ENCODE peak calls at places on chromosomes 2 and 18, in ten cellular contexts. N is AG09319, C is A549, R is foreskin fibroblast, J is fibroblast of mammary gland, Q is fibroblast of the aortic adventitia, P is Peyer's patch, Y is left lung, M is tibial nerve, U is astrocyte of the cerebellum. E is an unnamed sample.

GRCh38 chr18:79939096-79939495 is 12.4 kb downstream of the SLC66A2 start:
- DNase-seq in N (no peak), C (no peak), R (no peak), J (no peak), Q (no peak), P (no peak), Y (no peak), M (no peak), U (no peak), E (no peak)

GRCh38 chr2:237774811-237775553 is 23.6 kb upstream of the RBM44 start:
- DNase-seq in N (no peak), C (peak), R (peak), J (peak), Q (peak), P (peak), Y (no peak), M (no peak), U (peak), E (peak)

GRCh38 chr2:218074031-218074430 is 5.0 kb downstream of the RUFY4 start:
- DNase-seq in N (no peak), C (peak), R (peak), J (no peak), Q (no peak), P (no peak), Y (peak), M (no peak), U (no peak), E (no peak)

GRCh38 chr2:229164545-229165249 is 106.4 kb downstream of the PID1 start:
- DNase-seq in N (no peak), C (no peak), R (peak), J (peak), Q (peak), P (no peak), Y (no peak), M (no peak), U (no peak), E (peak)

GRCh38 chr2:39377226-39377939 is 59.7 kb downstream of the MAP4K3 start:
- DNase-seq in N (no peak), C (no peak), R (no peak), J (no peak), Q (no peak), P (no peak), Y (no peak), M (no peak), U (no peak), E (no peak)

GRCh38 chr18:55925772-55926171 is 337.8 kb upstream of the TCF4 start:
- DNase-seq in N (no peak), C (no peak), R (peak), J (peak), Q (no peak), P (no peak), Y (no peak), M (no peak), U (no peak), E (no peak)

GRCh38 chr2:10048501-10049171 is 5.3 kb downstream of the KLF11 start:
- DNase-seq in N (peak), C (peak), R (peak), J (peak), Q (peak), P (no peak), Y (peak), M (no peak), U (peak), E (peak)

GRCh38 chr2:202060218-202060617 is 12.8 kb upstream of the KIAA2012 start:
- DNase-seq in N (no peak), C (no peak), R (no peak), J (no peak), Q (no peak), P (no peak), Y (no peak), M (no peak), U (no peak), E (no peak)

GRCh38 chr2:20326163-20326780 is 24.4 kb downstream of the PUM2 start:
- DNase-seq in N (peak), C (peak), R (peak), J (peak), Q (peak), P (no peak), Y (no peak), M (no peak), U (peak), E (peak)

GRCh38 chr2:84126084-84126483 is 333.0 kb downstream of the SUCLG1 start:
- DNase-seq in N (no peak), C (no peak), R (no peak), J (no peak), Q (no peak), P (no peak), Y (no peak), M (no peak), U (no peak), E (no peak)

GRCh38 chr18:12883003-12883683 is 894 bp downstream of the PTPN2 start:
- DNase-seq in N (no peak), C (no peak), R (no peak), J (no peak), Q (no peak), P (peak), Y (no peak), M (no peak), U (no peak), E (no peak)

GRCh38 chr18:74831571-74832250 is 234.0 kb downstream of the ZNF407 start:
- DNase-seq in N (no peak), C (no peak), R (no peak), J (peak), Q (no peak), P (no peak), Y (peak), M (no peak), U (no peak), E (peak)

GRCh38 chr2:227450921-227451654 is 20.9 kb upstream of the AGFG1 start:
- DNase-seq in N (no peak), C (peak), R (peak), J (peak), Q (peak), P (no peak), Y (no peak), M (no peak), U (no peak), E (no peak)

GRCh38 chr2:25076749-25077148 is 34.9 kb downstream of the EFR3B start:
- DNase-seq in N (no peak), C (no peak), R (no peak), J (peak), Q (no peak), P (no peak), Y (no peak), M (no peak), U (no peak), E (no peak)

GRCh38 chr2:97781981-97782380 is 68.6 kb downstream of the ZAP70 start:
- DNase-seq in N (no peak), C (no peak), R (no peak), J (no peak), Q (no peak), P (no peak), Y (no peak), M (no peak), U (no peak), E (no peak)

GRCh38 chr2:72901426-72901825 is 14.2 kb downstream of the SPR start:
- DNase-seq in N (no peak), C (no peak), R (no peak), J (no peak), Q (no peak), P (no peak), Y (no peak), M (no peak), U (no peak), E (no peak)

GRCh38 chr2:23685706-23686105 is 241.2 kb downstream of the ATAD2B start:
- DNase-seq in N (no peak), C (no peak), R (no peak), J (no peak), Q (no peak), P (no peak), Y (peak), M (no peak), U (no peak), E (no peak)

GRCh38 chr2:232668805-232669444 is 28.2 kb upstream of the GIGYF2 start:
- DNase-seq in N (no peak), C (peak), R (peak), J (peak), Q (peak), P (no peak), Y (no peak), M (no peak), U (peak), E (peak)

GRCh38 chr2:149028377-149028776 is 10.1 kb upstream of the LYPD6B start:
- DNase-seq in N (no peak), C (no peak), R (no peak), J (no peak), Q (no peak), P (no peak), Y (no peak), M (no peak), U (no peak), E (no peak)

GRCh38 chr2:238999290-238999741 is 151.4 kb downstream of the TWIST2 start:
- DNase-seq in N (no peak), C (no peak), R (no peak), J (peak), Q (no peak), P (no peak), Y (no peak), M (no peak), U (no peak), E (no peak)

GRCh38 chr2:74876081-74876886 is 42.4 kb downstream of the HK2 start:
- DNase-seq in N (peak), C (peak), R (peak), J (peak), Q (peak), P (no peak), Y (no peak), M (no peak), U (no peak), E (peak)

GRCh38 chr2:127465258-127465657 is 47.0 kb downstream of the PROC start:
- DNase-seq in N (no peak), C (no peak), R (no peak), J (no peak), Q (no peak), P (no peak), Y (no peak), M (no peak), U (no peak), E (no peak)

GRCh38 chr2:168600970-168601369 is 144.9 kb downstream of the CERS6 start:
- DNase-seq in N (no peak), C (no peak), R (no peak), J (no peak), Q (no peak), P (no peak), Y (no peak), M (no peak), U (no peak), E (no peak)

GRCh38 chr2:168604252-168604651 is 148.2 kb downstream of the CERS6 start:
- DNase-seq in N (no peak), C (no peak), R (no peak), J (peak), Q (no peak), P (no peak), Y (no peak), M (no peak), U (no peak), E (no peak)

GRCh38 chr2:168603439-168603961 is 147.4 kb downstream of the CERS6 start:
- DNase-seq in N (no peak), C (no peak), R (peak), J (peak), Q (peak), P (no peak), Y (no peak), M (no peak), U (no peak), E (peak)

GRCh38 chr2:168601739-168602138 is 145.7 kb downstream of the CERS6 start:
- DNase-seq in N (no peak), C (no peak), R (no peak), J (no peak), Q (no peak), P (no peak), Y (no peak), M (no peak), U (no peak), E (no peak)

GRCh38 chr2:168602846-168603406 is 146.9 kb downstream of the CERS6 start:
- DNase-seq in N (no peak), C (no peak), R (no peak), J (no peak), Q (no peak), P (no peak), Y (no peak), M (no peak), U (no peak), E (no peak)
- TF ChIP-seq CTCF in N (no peak), C (no peak), R (no peak), J (no peak), Q (no peak), P (no peak), Y (no peak), M (no peak), U (no peak), E (no peak)

GRCh38 chr2:3462493-3463104 is 56.7 kb downstream of the ADI1 start:
- DNase-seq in N (no peak), C (no peak), R (no peak), J (no peak), Q (no peak), P (no peak), Y (no peak), M (peak), U (no peak), E (no peak)
- TF ChIP-seq CTCF in N (no peak), C (no peak), R (no peak), J (no peak), Q (no peak), P (no peak), Y (no peak), M (peak), U (no peak), E (no peak)

DNA sequence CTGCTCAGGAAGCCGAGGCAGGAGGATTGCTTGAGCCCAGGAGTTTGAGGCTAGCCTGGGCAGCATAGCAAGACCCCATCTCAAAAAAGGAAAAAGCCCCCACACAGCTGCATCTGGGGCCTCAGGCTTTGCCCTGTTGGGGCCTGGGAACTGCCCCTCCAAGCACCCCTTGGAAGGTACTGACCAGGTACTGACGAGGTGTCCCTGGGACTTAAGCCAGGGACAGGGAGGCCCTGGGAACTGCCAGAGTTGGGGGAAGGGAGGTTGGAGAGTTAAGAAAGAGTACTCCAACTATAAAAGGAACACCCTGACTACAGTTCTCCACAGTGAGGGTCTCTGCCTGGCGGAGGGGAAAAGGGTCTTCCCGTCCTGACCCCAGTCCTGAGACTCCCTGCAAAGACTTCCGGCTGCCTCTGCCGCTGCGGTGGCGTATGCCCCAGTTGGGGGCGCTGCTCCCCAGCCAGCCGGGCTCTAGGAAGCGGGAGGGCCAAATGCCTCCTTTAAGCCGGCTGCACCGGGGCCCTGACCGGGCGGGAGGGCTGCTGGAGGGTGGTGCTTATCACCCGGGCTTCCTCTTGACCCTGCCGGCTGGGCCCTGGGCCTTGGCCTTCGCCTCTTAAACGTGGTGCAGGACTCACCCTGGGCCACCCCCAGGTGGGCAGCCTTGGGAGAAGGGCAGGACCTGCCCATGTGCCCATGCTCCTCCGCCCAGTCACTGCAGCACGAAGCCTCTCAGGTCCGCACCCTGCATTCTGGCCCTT is 12.8 kb downstream of the SLC30A3 start:
- DNase-seq in N (no peak), C (peak), R (peak), J (peak), Q (peak), P (no peak), Y (peak), M (no peak), U (no peak), E (peak)
- TF ChIP-seq CTCF in N (peak), C (peak), R (peak), J (peak), Q (peak), P (peak), Y (peak), M (peak), U (peak), E (peak)

GRCh38 chr2:15584767-15585469 is 6.8 kb upstream of the DDX1 start:
- DNase-seq in N (no peak), C (no peak), R (peak), J (peak), Q (peak), P (no peak), Y (no peak), M (no peak), U (no peak), E (no peak)

GRCh38 chr2:15584316-15584715 is 7.4 kb upstream of the DDX1 start:
- DNase-seq in N (no peak), C (no peak), R (no peak), J (no peak), Q (no peak), P (no peak), Y (no peak), M (no peak), U (no peak), E (no peak)

GRCh38 chr2:15591373-15591691 is 336 bp upstream of the DDX1 start:
- DNase-seq in N (no peak), C (no peak), R (no peak), J (no peak), Q (no peak), P (no peak), Y (no peak), M (no peak), U (no peak), E (no peak)

GRCh38 chr2:15591692-15592463 is at the start of gene DDX1:
- DNase-seq in N (peak), C (peak), R (peak), J (peak), Q (peak), P (peak), Y (peak), M (peak), U (peak), E (peak)

DNA sequence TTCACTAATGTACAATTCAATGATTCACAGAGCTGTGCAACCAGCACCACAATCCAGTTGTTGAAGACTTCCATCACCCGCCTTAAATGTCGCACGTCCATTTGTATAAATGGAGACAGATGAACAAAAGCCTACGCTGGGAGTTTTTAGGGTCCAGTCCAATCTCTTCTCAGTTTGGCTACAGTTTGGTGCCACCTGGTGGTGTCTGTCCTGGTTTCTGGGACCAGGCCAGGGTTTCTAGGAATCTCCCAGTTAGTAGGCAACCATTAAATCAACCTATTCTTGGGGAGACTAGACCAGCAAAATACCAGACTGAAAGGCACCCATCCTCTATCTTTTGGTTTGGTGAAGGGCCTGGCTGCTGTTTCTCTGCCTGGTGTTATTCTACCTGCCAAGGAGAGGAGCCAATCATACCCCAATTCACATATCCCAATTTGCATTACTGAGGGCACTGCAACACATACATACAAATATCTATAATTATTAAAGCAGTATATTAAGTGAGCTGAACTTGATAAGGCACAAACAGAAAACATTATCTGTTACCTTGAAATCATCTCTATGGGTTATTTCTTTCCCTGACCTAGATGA is 3.2 kb upstream of the DDX1 start:
- DNase-seq in N (no peak), C (peak), R (peak), J (peak), Q (peak), P (peak), Y (no peak), M (peak), U (peak), E (peak)
- TF ChIP-seq CTCF in N (peak), C (peak), R (peak), J (peak), Q (peak), P (peak), Y (no peak), M (peak), U (peak), E (peak)

GRCh38 chr2:146388757-146389156 is 1456.1 kb upstream of the ACVR2A start:
- DNase-seq in N (no peak), C (no peak), R (no peak), J (peak), Q (no peak), P (no peak), Y (no peak), M (no peak), U (peak), E (peak)

DNA sequence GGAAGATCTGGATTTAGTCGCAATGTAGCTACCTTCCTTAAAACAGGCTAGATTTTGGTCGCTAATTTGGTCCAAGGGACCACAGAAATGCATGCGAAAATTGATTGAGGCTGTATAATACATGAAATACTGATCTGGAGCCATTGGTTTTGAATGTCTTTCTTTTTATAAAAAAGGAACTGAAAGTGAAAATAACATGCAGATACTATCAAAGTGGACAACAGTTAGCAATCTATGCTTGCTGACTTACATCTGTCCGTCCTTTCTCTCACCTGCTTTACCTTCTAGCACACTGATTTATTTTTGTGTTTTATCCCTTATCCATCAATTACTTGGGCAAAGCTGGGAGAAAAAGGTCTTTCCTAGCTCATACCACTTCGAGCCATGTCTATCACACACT is 1459.8 kb upstream of the ACVR2A start:
- DNase-seq in N (no peak), C (no peak), R (no peak), J (no peak), Q (no peak), P (no peak), Y (no peak), M (no peak), U (no peak), E (no peak)
- TF ChIP-seq CTCF in N (no peak), C (no peak), R (no peak), J (no peak), Q (no peak), P (no peak), Y (no peak), M (no peak), U (no peak), E (no peak)